ENCODE peak calls at places on chromosomes 12 and 14, in five cellular contexts. D, T, U, P and A are unnamed samples.
A peak's percentile ranks its signal among the peaks of the same experiment; 100 is the strongest.

GRCh38 chr14:65071544-65071943 is 30.8 kb downstream of the MAX start:
- DNase-seq in T (no peak), P (no peak), U (no peak), D (no peak), A (no peak)

GRCh38 chr12:45415393-45415817 is 199.5 kb downstream of the ANO6 start:
- DNase-seq in D (peak; percentile 100), P (peak; percentile 91), T (no peak), U (no peak), A (no peak)

GRCh38 chr14:86574026-86574777 is 1044.3 kb downstream of the FLRT2 start:
- DNase-seq in D (peak; percentile 76), U (no peak), P (no peak), T (no peak), A (no peak)

GRCh38 chr12:120783197-120783596 is 57.6 kb downstream of the ACADS start:
- DNase-seq in U (no peak), P (no peak), T (no peak), D (peak; percentile 72), A (no peak)

GRCh38 chr12:128808651-128809050 is 15.1 kb downstream of the SLC15A4 start:
- DNase-seq in U (no peak), P (no peak), T (no peak), D (no peak), A (no peak)

GRCh38 chr14:23174266-23174665 is 9.2 kb downstream of the SLC7A8 start:
- DNase-seq in U (no peak), P (no peak), T (no peak), D (no peak), A (no peak)

GRCh38 chr12:71691504-71692129 is 5.7 kb downstream of the TMEM19 start:
- DNase-seq in T (no peak), P (peak; percentile 44), U (peak; percentile 50), D (no peak), A (no peak)

GRCh38 chr14:69079188-69079742 is 73.7 kb downstream of the DCAF5 start:
- DNase-seq in P (no peak), D (peak; percentile 94), U (no peak), T (no peak), A (no peak)

GRCh38 chr12:50353869-50354593 is 42.4 kb downstream of the FAM186A start:
- DNase-seq in P (no peak), D (no peak), T (no peak), U (no peak), A (no peak)

GRCh38 chr12:116484807-116485206 is 74.4 kb upstream of the MAP1LC3B2 start:
- DNase-seq in U (no peak), P (no peak), D (peak; percentile 16), T (no peak), A (no peak)

GRCh38 chr12:100703337-100703736 is 91.2 kb upstream of the ANO4 start:
- DNase-seq in T (no peak), U (no peak), P (no peak), D (no peak), A (no peak)